ENCODE peak calls at places on chromosomes 11 and 22, in four cellular contexts. U is heart right ventricle, K is T-helper 17 cell, C is amniotic stem cell. H is an unnamed sample.

GRCh38 chr11:66951927-66952337 is 6.3 kb downstream of the PC start:
- DNase-seq in U (no peak), K (no peak), C (no peak), H (peak)

GRCh38 chr11:78840623-78841022 is 266.0 kb upstream of the NARS2 start:
- DNase-seq in U (no peak), K (no peak), C (no peak), H (no peak)

GRCh38 chr11:126140106-126140931 is 71.1 kb downstream of the RPUSD4 start:
- DNase-seq in U (no peak), K (no peak), C (no peak), H (no peak)

GRCh38 chr11:100777736-100778135 is 90.6 kb downstream of the ARHGAP42 start:
- DNase-seq in U (no peak), K (no peak), C (no peak), H (no peak)

GRCh38 chr11:116558504-116559252 is 214.1 kb downstream of the BUD13 start:
- DNase-seq in U (no peak), K (no peak), C (no peak), H (no peak)

GRCh38 chr11:2142300-2142759 is 3.1 kb upstream of the IGF2 start:
- DNase-seq in U (no peak), K (no peak), C (no peak), H (no peak)

GRCh38 chr22:30290679-30291333 is 1.5 kb upstream of the CASTOR1 start:
- DNase-seq in U (peak), K (no peak), C (no peak), H (peak)

GRCh38 chr11:88535916-88536547 is 198.5 kb upstream of the CTSC start:
- DNase-seq in U (no peak), K (no peak), C (peak), H (no peak)

GRCh38 chr22:46036558-46037408 is 59.8 kb upstream of the WNT7B start:
- DNase-seq in U (no peak), K (peak), C (no peak), H (no peak)

GRCh38 chr11:73308963-73309960 is 1.2 kb downstream of the ARHGEF17 start:
- DNase-seq in U (peak), K (no peak), C (peak), H (peak)

GRCh38 chr22:35972559-35972958 is 56.1 kb downstream of the RBFOX2 start:
- DNase-seq in U (no peak), K (no peak), C (no peak), H (no peak)